ENCODE peak calls at places on chromosomes 5 and 9, in five cellular contexts. V, C, M, D and X are unnamed samples.
A peak's percentile ranks its signal among the peaks of the same experiment; 100 is the strongest.

GRCh38 chr5:119954106-119954505 is 324.7 kb downstream of the FAM170A start:
- DNase-seq in D (no peak), V (no peak), C (no peak), M (no peak), X (no peak)

GRCh38 chr9:92332577-92333287 is 7.0 kb downstream of the CENPP start:
- DNase-seq in M (no peak), C (no peak), D (peak; percentile 30), V (no peak), X (no peak)

GRCh38 chr9:3459076-3459475 is 66.7 kb downstream of the RFX3 start:
- DNase-seq in D (peak; percentile 6), M (no peak), C (no peak), V (no peak), X (no peak)

GRCh38 chr5:79242242-79243039 is 6.5 kb downstream of the JMY start:
- DNase-seq in D (no peak), V (no peak), M (no peak), C (no peak), X (no peak)

GRCh38 chr9:133370680-133371079 is 5.2 kb downstream of the SURF4 start:
- DNase-seq in D (no peak), C (no peak), M (no peak), V (no peak), X (no peak)

GRCh38 chr5:170315154-170315553 is 17.6 kb upstream of the LCP2 start:
- DNase-seq in C (no peak), D (no peak), M (no peak), V (no peak), X (no peak)

GRCh38 chr5:112312810-112313209 is 106.3 kb downstream of the EPB41L4A start:
- DNase-seq in D (no peak), C (no peak), V (no peak), M (no peak), X (no peak)

GRCh38 chr9:21559402-21560280 is 77.5 kb upstream of the IFNE start:
- DNase-seq in C (no peak), M (no peak), D (peak; percentile 56), V (no peak), X (peak; percentile 83)

GRCh38 chr5:150253416-150254208 is 36.0 kb downstream of the CAMK2A start:
- DNase-seq in C (no peak), V (no peak), D (no peak), M (no peak), X (peak; percentile 61)

GRCh38 chr9:137339045-137339444 is 37.0 kb upstream of the NRARP start:
- DNase-seq in V (no peak), M (no peak), D (no peak), C (no peak), X (no peak)

GRCh38 chr5:125584119-125584518 is 837.7 kb upstream of the ZNF608 start:
- DNase-seq in C (no peak), V (no peak), D (no peak), M (no peak), X (no peak)

GRCh38 chr5:92237896-92238295 is 854.8 kb upstream of the ARRDC3 start:
- DNase-seq in D (no peak), C (no peak), M (no peak), V (no peak), X (no peak)

GRCh38 chr5:55593115-55593472 is 58.3 kb upstream of the PLPP1 start:
- DNase-seq in C (no peak), D (no peak), V (no peak), M (no peak), X (no peak)

GRCh38 chr5:142358648-142359047 is 33.8 kb upstream of the SPRY4 start:
- DNase-seq in M (no peak), C (no peak), D (no peak), V (no peak), X (no peak)

GRCh38 chr5:2750026-2750757 is 1.3 kb downstream of the IRX2 start:
- DNase-seq in D (no peak), M (no peak), C (no peak), V (no peak), X (peak; percentile 93)

GRCh38 chr5:103472820-103473219 is 89.8 kb downstream of the NUDT12 start:
- DNase-seq in D (no peak), M (no peak), V (no peak), C (peak; percentile 25), X (no peak)

GRCh38 chr9:113480612-113481011 is 17.1 kb downstream of the RGS3 start:
- DNase-seq in M (no peak), C (no peak), D (no peak), V (no peak), X (no peak)

GRCh38 chr5:135308245-135308644 is 90.8 kb downstream of the MACROH2A1 start:
- DNase-seq in M (no peak), V (no peak), C (no peak), D (no peak), X (no peak)

GRCh38 chr5:141855265-141856029 is 22.8 kb downstream of the PCDH1 start:
- DNase-seq in D (peak; percentile 95), C (no peak), V (no peak), M (no peak), X (no peak)

GRCh38 chr9:36940881-36941280 is 93.2 kb downstream of the PAX5 start:
- DNase-seq in D (no peak), V (no peak), M (no peak), C (no peak), X (no peak)

GRCh38 chr9:93224591-93224990 is 40.7 kb downstream of the WNK2 start:
- DNase-seq in D (no peak), M (no peak), V (peak; percentile 7), C (peak; percentile 53), X (peak; percentile 24)

GRCh38 chr5:79923431-79923830 is 67.6 kb downstream of the MTX3 start:
- DNase-seq in V (no peak), C (no peak), M (no peak), D (no peak), X (no peak)

GRCh38 chr5:116382874-116383266 is 191.8 kb downstream of the SEMA6A start:
- DNase-seq in C (no peak), V (no peak), D (no peak), M (no peak), X (no peak)

GRCh38 chr5:34048143-34048542 is 5.1 kb upstream of the C1QTNF3 start:
- DNase-seq in D (no peak), C (no peak), V (no peak), M (no peak), X (no peak)

GRCh38 chr5:150009671-150010387 is 9.3 kb downstream of the HMGXB3 start:
- DNase-seq in C (no peak), V (no peak), D (no peak), M (no peak), X (no peak)

GRCh38 chr5:93192107-93192506 is 388.9 kb downstream of the NR2F1-AS1 start:
- DNase-seq in M (no peak), C (peak; percentile 71), V (peak; percentile 91), D (no peak), X (no peak)

GRCh38 chr5:159189310-159189709 is 20.0 kb downstream of the RNF145 start:
- DNase-seq in V (no peak), D (no peak), C (no peak), M (no peak), X (no peak)

GRCh38 chr5:141672856-141673813 is 8.9 kb downstream of the ARAP3 start:
- DNase-seq in M (no peak), D (no peak), V (no peak), C (no peak), X (peak; percentile 69)

GRCh38 chr5:8726383-8727036 is 819.4 kb downstream of the SEMA5A start:
- DNase-seq in M (no peak), V (no peak), D (no peak), C (no peak), X (peak; percentile 9)

GRCh38 chr9:14111670-14112069 is 202.3 kb downstream of the NFIB start:
- DNase-seq in M (no peak), D (no peak), C (no peak), V (no peak), X (no peak)

GRCh38 chr9:14107977-14108376 is 206.0 kb downstream of the NFIB start:
- DNase-seq in M (peak; percentile 15), D (no peak), V (no peak), C (no peak), X (peak; percentile 20)

GRCh38 chr9:14106699-14107098 is 207.2 kb downstream of the NFIB start:
- DNase-seq in V (no peak), C (no peak), D (no peak), M (no peak), X (no peak)

GRCh38 chr9:14104501-14104900 is 209.4 kb downstream of the NFIB start:
- DNase-seq in M (no peak), D (no peak), C (no peak), V (no peak), X (no peak)

GRCh38 chr9:14107495-14107894 is 206.4 kb downstream of the NFIB start:
- DNase-seq in D (no peak), C (no peak), V (no peak), M (no peak), X (no peak)
- TF ChIP-seq REST in D (no peak), C (no peak), V (no peak), M (no peak), X (no peak)

DNA sequence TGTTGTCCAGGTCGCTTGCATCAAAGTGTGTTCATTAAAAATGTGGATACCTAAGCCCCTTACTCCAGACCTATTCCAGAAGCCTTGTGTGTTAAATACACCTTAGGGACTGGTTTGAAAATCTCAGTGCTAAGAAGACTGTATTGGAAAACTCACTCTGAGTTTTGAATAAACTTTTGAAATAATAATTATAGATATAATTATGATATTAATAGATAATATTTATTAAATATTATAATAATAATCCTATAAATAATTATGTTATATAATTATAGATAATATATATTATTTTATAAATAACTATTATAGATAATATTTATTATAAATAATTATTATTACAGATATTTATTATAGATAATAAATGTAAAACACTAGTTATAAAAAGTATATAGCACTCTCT is 165.3 kb downstream of the ARRDC3 start:
- DNase-seq in V (no peak), C (no peak), D (no peak), M (no peak), X (no peak)
- H2AFZ ChIP-seq in V (no peak overlapping the region), C (no peak overlapping the region), D (no peak overlapping the region), M (no peak overlapping the region), X (no peak overlapping the region)

DNA sequence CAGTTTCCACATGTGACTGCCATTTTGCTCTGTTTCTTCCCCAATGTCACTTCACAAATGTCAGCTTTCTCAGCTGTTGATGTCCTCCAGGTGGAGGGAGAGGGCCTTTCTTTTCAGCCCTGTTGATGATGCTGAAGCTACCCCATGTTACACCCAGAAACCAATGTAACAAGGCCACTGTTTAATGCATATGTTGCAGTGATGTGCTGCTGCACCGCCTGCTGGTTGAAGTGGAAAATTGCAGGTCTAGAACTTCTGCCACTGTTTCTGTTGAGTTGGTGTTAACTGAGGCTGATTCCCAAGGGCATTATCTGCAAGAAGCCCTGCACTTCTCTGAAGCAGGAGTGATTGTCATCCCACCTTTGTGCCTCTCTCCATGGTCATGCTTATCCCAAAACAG is 428.4 kb downstream of the KDM4C start:
- DNase-seq in C (peak; percentile 16), V (peak; percentile 12), M (peak; percentile 23), D (no peak), X (peak; percentile 64)
- TF ChIP-seq CTCF in C (peak; percentile 81), V (peak; percentile 70), M (peak; percentile 55), D (peak; percentile 59), X (peak; percentile 89)

GRCh38 chr9:87464992-87465378 is 32.7 kb upstream of the DAPK1 start:
- DNase-seq in C (no peak), M (no peak), D (no peak), V (no peak), X (no peak)

GRCh38 chr9:87467187-87467586 is 30.5 kb upstream of the DAPK1 start:
- DNase-seq in V (no peak), M (no peak), C (no peak), D (no peak), X (no peak)

GRCh38 chr9:87465791-87466190 is 31.9 kb upstream of the DAPK1 start:
- DNase-seq in V (no peak), M (no peak), D (no peak), C (no peak), X (no peak)

GRCh38 chr9:87469833-87470465 is 27.7 kb upstream of the DAPK1 start:
- DNase-seq in V (no peak), D (no peak), C (no peak), M (no peak), X (no peak)

GRCh38 chr9:87464110-87464991 is 33.3 kb upstream of the DAPK1 start:
- DNase-seq in M (no peak), D (no peak), V (no peak), C (no peak), X (no peak)
- TF ChIP-seq REST in M (no peak), D (no peak), V (no peak), C (no peak), X (no peak)